ENCODE peak calls at places on chromosomes 3 and 15, in six cellular contexts. P, C, A, F, O and R are unnamed samples.

GRCh38 chr3:122322095-122323075 is 2.7 kb upstream of the CSTA start:
- DNase-seq in P (no peak), C (no peak), A (no peak), F (no peak), O (no peak), R (no peak)

GRCh38 chr3:9213019-9213646 is 36.3 kb downstream of the SRGAP3 start:
- DNase-seq in P (no peak), C (no peak), A (no peak), F (no peak), O (no peak), R (no peak)

GRCh38 chr15:59140422-59141226 is 35.7 kb downstream of the CCNB2 start:
- DNase-seq in P (no peak), C (no peak), A (no peak), F (no peak), O (no peak), R (peak)

GRCh38 chr3:193972816-193973215 is 163.1 kb upstream of the HES1 start:
- DNase-seq in P (no peak), C (no peak), A (no peak), F (peak), O (peak), R (peak)

GRCh38 chr3:160801386-160802118 is 45.5 kb downstream of the PPM1L start:
- DNase-seq in P (no peak), C (no peak), A (no peak), F (peak), O (peak), R (no peak)

GRCh38 chr3:186025161-186025560 is 83.7 kb downstream of the ETV5 start:
- DNase-seq in P (no peak), C (no peak), A (no peak), F (peak), O (peak), R (peak)

GRCh38 chr3:179063945-179064560 is 7.6 kb downstream of the ZMAT3 start:
- DNase-seq in P (no peak), C (no peak), A (no peak), F (no peak), O (peak), R (peak)

GRCh38 chr15:70505411-70505919 is 257.9 kb downstream of the UACA start:
- DNase-seq in P (peak), C (no peak), A (no peak), F (peak), O (peak), R (peak)

GRCh38 chr15:68364028-68364659 is 67.8 kb downstream of the ITGA11 start:
- DNase-seq in P (no peak), C (no peak), A (no peak), F (peak), O (peak), R (no peak)

GRCh38 chr3:191329654-191330308 is 545 bp downstream of the UTS2B start:
- DNase-seq in P (no peak), C (no peak), A (no peak), F (peak), O (peak), R (peak)

GRCh38 chr15:50828610-50829206 is 63.2 kb upstream of the SPPL2A start:
- DNase-seq in P (peak), C (no peak), A (no peak), F (peak), O (peak), R (peak)

GRCh38 chr3:192850501-192850981 is 67.1 kb downstream of the MB21D2 start:
- DNase-seq in P (no peak), C (no peak), A (no peak), F (peak), O (no peak), R (peak)

GRCh38 chr3:72973031-72973723 is 23.4 kb upstream of the PPP4R2 start:
- DNase-seq in P (no peak), C (no peak), A (no peak), F (no peak), O (no peak), R (no peak)

GRCh38 chr15:93037341-93038063 is 51.5 kb downstream of the RGMA start:
- DNase-seq in P (no peak), C (no peak), A (no peak), F (peak), O (peak), R (peak)

GRCh38 chr3:171841620-171842000 is 1.5 kb upstream of the TMEM212 start:
- DNase-seq in P (no peak), C (no peak), A (no peak), F (peak), O (peak), R (peak)

GRCh38 chr3:115788921-115789470 is 165.7 kb downstream of the GAP43 start:
- DNase-seq in P (peak), C (no peak), A (no peak), F (peak), O (peak), R (peak)

DNA sequence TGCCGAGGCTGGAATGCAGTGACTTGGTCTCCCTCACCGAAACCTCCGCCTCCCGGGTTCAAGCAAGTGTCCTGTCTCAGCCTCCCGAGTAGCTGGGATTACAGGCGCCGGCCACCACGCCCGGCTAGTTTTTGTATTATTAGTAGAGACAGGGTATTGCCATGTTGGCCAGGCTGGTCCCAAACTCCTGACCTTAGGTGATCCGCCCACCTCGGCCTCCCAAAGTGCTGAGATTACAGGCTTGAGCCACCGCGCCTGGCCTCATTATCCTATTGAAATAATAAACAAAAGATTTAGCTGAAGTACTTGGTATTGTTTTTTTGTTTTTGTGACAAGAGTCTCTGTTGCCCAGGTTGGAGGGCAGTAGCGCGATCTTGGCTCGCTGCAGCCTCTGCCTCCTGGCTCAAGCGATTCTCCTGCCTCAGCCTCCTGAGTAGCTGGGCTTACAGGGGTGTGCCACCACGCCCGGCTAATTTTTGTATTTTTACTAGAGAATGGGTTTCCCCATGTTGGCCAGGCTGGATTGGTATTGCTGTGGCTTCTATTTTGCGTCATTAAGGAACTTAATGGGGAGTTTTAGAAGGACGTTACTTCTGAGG is 1.5 kb downstream of the RPL35A start:
- DNase-seq in P (no peak), C (no peak), A (no peak), F (no peak), O (no peak), R (no peak)
- H3K9ac ChIP-seq in P (peak), C (peak), A (peak), F (peak), O (no peak), R (peak)

DNA sequence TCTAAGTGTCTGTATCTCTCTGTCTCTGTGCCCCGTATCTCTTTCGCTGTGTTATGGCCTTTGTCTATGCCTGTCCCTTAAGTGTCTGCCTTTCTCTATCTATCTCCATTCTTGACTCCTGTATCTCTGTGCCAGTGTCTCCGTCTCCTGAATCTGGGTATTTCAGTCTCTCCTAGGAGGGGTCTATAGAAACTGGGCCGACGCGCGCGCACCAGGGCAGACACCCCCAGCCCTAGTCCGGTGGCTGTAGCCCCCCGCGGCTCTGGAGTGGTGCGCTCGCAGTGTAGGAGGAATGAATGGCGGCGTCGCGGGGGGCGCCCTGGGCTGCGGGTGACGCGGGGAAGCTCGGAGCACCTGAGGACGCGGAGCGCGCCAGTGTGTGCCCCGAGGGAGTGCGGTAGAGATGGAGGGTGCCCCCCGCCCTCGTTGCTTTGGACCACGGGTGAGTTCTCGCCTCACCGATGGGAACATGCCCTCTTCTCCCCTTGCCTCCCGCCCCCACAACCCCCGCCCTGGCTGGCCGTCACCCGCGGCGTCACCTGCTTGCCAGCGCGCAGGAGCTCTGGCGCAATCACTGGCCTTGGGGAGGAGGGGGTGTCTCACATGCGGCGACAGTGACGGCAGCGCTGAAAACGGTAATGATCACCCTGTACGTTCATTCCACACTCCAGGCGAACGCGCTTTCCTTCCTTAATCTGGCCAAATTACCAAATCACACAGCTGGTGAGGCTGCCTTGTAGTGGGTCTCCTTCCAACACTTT is 993 bp upstream of the CAMK2N2 start:
- DNase-seq in P (no peak), C (no peak), A (no peak), F (peak), O (no peak), R (no peak)
- H3K27ac ChIP-seq in P (peak), C (no peak), A (no peak), F (no peak), O (no peak), R (no peak)

GRCh38 chr3:15345051-15345607 is 12.7 kb upstream of the SH3BP5 start:
- DNase-seq in P (no peak), C (no peak), A (no peak), F (no peak), O (no peak), R (no peak)
- H3K9ac ChIP-seq in P (no peak), C (no peak), A (no peak), F (no peak), O (no peak), R (no peak)

GRCh38 chr3:49566312-49566711 is 12.0 kb downstream of the BSN start:
- DNase-seq in P (peak), C (no peak), A (no peak), F (peak), O (no peak), R (peak)

GRCh38 chr3:49567406-49567805 is 13.1 kb downstream of the BSN start:
- DNase-seq in P (no peak), C (no peak), A (no peak), F (peak), O (no peak), R (no peak)

GRCh38 chr3:49563040-49563578 is 8.8 kb downstream of the BSN start:
- DNase-seq in P (no peak), C (no peak), A (no peak), F (no peak), O (no peak), R (no peak)

GRCh38 chr3:49568965-49569364 is 14.7 kb downstream of the BSN start:
- DNase-seq in P (no peak), C (no peak), A (no peak), F (no peak), O (no peak), R (no peak)

DNA sequence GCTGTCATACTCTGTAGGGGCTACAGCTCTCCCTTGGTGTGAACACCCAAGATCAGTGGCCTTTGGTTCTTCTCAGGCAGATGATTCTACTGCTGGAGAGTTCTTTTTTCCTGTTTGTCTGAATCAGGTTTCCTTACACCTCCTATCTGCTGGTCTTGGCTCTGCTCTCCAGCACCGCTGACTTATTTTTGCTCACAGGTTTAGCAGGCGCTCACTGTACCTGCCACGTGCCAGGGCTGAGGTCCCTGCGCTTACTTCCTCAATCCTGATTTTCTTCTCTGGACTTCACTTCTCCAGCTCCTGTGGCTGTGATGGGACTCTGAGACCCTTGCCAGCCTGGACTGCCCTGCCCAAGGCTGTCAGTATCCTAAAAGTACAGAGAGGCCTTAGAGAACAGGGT is 9.5 kb downstream of the BSN start:
- DNase-seq in P (no peak), C (no peak), A (no peak), F (no peak), O (no peak), R (no peak)
- H3K27ac ChIP-seq in P (no peak), C (no peak), A (no peak), F (no peak), O (no peak), R (no peak)

GRCh38 chr15:100565591-100565990 is 36.4 kb downstream of the LINS1 start:
- DNase-seq in P (no peak), C (no peak), A (no peak), F (no peak), O (no peak), R (no peak)

GRCh38 chr15:100570735-100571363 is 31.1 kb downstream of the LINS1 start:
- DNase-seq in P (no peak), C (no peak), A (no peak), F (no peak), O (no peak), R (no peak)

GRCh38 chr15:100570282-100570681 is 31.7 kb downstream of the LINS1 start:
- DNase-seq in P (no peak), C (no peak), A (no peak), F (peak), O (no peak), R (no peak)

GRCh38 chr15:100569406-100569805 is 32.6 kb downstream of the LINS1 start:
- DNase-seq in P (no peak), C (peak), A (no peak), F (no peak), O (no peak), R (no peak)

DNA sequence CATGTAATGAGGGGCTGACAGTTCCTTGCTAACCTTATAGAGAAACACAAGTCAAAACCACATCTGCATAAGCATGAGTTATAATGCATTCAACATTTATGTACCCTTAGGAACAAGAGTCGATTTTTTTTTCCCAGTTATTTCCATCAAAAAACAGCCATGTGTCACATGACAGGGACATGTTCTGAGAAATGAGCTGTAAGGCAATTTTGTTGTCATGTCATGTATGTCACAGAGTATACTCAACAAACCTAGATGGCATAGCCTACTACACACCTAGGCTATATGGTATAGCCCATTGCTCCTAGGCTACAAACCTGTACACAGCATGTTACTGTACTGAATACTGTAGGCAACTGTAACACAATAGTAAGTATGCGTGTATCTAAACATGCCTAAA is 35.1 kb downstream of the LINS1 start:
- DNase-seq in P (no peak), C (no peak), A (no peak), F (no peak), O (no peak), R (no peak)
- H3K9ac ChIP-seq in P (no peak), C (no peak), A (no peak), F (no peak), O (no peak), R (no peak)

DNA sequence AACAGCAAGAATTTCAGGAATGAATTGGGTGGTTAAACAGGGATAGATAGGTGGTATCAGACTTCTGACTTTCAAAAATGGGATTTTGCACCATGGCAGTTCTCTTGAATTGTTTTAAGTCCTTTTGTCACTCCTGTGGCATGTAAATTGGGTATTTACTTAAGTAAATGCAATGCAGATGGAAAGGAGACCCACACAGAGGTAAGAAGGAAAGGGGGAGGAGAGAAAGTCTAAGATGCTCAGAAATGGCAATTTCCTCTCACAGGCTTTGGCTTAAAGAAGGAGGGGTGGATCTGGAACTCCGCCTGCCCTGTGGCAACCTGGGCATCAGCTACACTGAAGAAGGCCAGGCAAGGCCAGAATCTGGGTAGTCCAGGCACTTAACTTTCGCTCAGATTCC is 197.1 kb upstream of the UBE2E1 start:
- DNase-seq in P (no peak), C (no peak), A (no peak), F (no peak), O (no peak), R (no peak)
- H3K27ac ChIP-seq in P (no peak), C (no peak), A (no peak), F (no peak), O (no peak), R (no peak)

GRCh38 chr3:42012935-42013651 is 51.2 kb upstream of the ULK4 start:
- DNase-seq in P (peak), C (peak), A (no peak), F (peak), O (peak), R (no peak)

GRCh38 chr3:42014443-42014945 is 52.6 kb upstream of the ULK4 start:
- DNase-seq in P (no peak), C (peak), A (no peak), F (peak), O (peak), R (no peak)

GRCh38 chr3:42012378-42012934 is 50.6 kb upstream of the ULK4 start:
- DNase-seq in P (no peak), C (peak), A (no peak), F (no peak), O (no peak), R (no peak)

GRCh38 chr3:42013652-42014442 is 51.9 kb upstream of the ULK4 start:
- DNase-seq in P (no peak), C (peak), A (no peak), F (peak), O (no peak), R (no peak)

GRCh38 chr3:42014949-42015533 is 53.1 kb upstream of the ULK4 start:
- DNase-seq in P (no peak), C (peak), A (no peak), F (peak), O (peak), R (no peak)
- H3K9ac ChIP-seq in P (peak), C (peak), A (peak), F (peak), O (peak), R (peak)

DNA sequence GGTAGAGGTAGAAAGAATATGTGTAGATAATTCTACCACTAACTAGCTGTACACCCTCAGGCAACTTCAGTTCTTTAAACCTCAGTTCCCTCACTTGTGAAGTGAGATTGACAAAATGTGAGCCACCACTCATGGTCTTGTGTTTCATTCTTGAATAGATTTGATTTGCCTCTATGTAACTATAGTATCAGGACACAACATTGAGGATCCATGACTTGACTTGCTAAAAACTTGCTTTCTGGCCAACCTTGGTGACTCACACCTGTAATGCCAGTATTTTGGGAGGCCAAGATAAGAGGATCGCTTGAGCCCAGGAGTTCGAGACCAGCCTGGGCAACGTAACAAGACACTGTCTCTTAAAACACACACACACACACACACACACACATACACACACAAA is 115.8 kb upstream of the FLNB start:
- DNase-seq in P (no peak), C (no peak), A (no peak), F (peak), O (no peak), R (peak)
- H3K27ac ChIP-seq in P (no peak), C (no peak), A (no peak), F (no peak), O (no peak), R (no peak)

DNA sequence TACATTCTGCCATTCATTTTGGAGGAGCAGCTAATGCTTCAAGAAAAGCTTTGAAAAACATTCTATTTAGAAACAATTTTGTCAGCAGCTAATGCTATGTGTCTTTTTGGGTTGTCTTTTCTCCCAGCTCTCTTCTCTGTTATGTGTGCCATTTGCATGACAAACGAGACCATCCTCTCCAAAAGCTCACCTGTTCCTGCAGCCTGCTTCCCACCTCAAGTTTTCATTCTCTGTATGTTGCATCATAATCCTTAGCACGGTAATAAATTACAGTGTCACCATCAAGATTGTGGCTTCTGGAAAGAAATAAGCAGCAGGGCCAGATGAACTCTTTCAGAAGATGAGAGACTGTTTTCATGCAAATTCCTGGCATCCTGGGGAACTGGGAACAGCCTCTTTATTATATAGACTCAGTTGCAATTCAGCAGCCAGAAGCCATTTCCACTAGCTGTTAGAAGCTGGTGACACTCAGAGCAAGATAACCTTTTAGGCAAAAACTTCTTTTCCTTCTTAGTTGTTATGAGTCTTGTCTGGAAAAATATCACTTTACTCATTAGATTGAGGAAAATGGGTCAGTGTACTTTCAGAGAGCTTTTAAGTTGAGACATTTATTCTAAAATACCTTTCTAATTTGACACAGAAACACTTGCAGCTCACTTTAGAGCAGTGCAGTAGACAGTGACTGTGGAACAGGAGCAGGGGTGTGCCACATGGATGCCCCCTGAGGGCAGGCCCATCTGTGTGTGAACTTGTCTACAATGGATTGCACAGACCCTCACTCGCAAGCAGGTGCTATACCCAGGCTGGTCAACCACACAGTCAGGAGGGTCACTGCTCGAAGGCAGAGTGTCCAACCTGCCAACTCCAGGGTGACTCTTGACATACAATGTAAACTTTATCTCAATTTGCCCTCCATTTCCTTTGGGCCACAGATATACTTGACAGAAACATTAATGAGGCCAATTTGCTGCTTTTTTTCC is 436.9 kb downstream of the EPHB1 start:
- DNase-seq in P (no peak), C (no peak), A (no peak), F (no peak), O (no peak), R (no peak)
- H3K9ac ChIP-seq in P (no peak), C (no peak), A (no peak), F (no peak), O (no peak), R (no peak)